ENCODE peak calls at places on chromosomes 3 and 15, in six cellular contexts. C, O, Z, H, Q and A are unnamed samples.

GRCh38 chr15:93895976-93896770 is 335.2 kb upstream of the MCTP2 start:
- DNase-seq in Z (no peak), Q (no peak), C (no peak), H (no peak), O (no peak), A (no peak)

GRCh38 chr3:156728267-156728985 is 54.0 kb downstream of the TIPARP start:
- DNase-seq in H (no peak), Z (peak), C (no peak), Q (no peak), O (no peak), A (no peak)

GRCh38 chr3:99376926-99377325 is 261.5 kb upstream of the COL8A1 start:
- DNase-seq in O (no peak), Z (no peak), Q (no peak), H (no peak), C (no peak), A (no peak)

GRCh38 chr3:120637836-120638559 is 41.9 kb downstream of the NDUFB4 start:
- DNase-seq in Q (no peak), Z (no peak), H (no peak), C (no peak), O (no peak), A (no peak)

GRCh38 chr3:81425198-81425868 is 336.1 kb downstream of the GBE1 start:
- DNase-seq in Z (no peak), Q (peak), O (no peak), H (peak), C (no peak), A (no peak)

GRCh38 chr3:152021951-152022461 is 148.6 kb downstream of the SUCNR1 start:
- DNase-seq in C (peak), Z (no peak), Q (peak), O (peak), H (no peak), A (no peak)

GRCh38 chr15:77864211-77865105 is 213.1 kb downstream of the TBC1D2B start:
- DNase-seq in H (no peak), O (no peak), C (no peak), Z (no peak), Q (no peak), A (no peak)

GRCh38 chr3:59502806-59503205 is 453.0 kb upstream of the CFAP20DC start:
- DNase-seq in C (no peak), Q (no peak), H (no peak), O (no peak), Z (no peak), A (no peak)

GRCh38 chr3:144482876-144483275 is 511.3 kb downstream of the DIPK2A start:
- DNase-seq in C (no peak), Z (no peak), Q (no peak), O (no peak), H (no peak), A (no peak)

GRCh38 chr15:85858586-85859375 is 64.1 kb upstream of the KLHL25 start:
- DNase-seq in O (peak), H (peak), Z (peak), C (peak), Q (peak), A (peak)

GRCh38 chr3:134082582-134082981 is 52.9 kb upstream of the SLCO2A1 start:
- DNase-seq in O (no peak), H (no peak), C (no peak), Z (no peak), Q (no peak), A (no peak)

GRCh38 chr3:127173516-127174166 is 19.3 kb upstream of the PRR23E start:
- DNase-seq in O (no peak), H (no peak), Q (no peak), Z (no peak), C (no peak), A (no peak)

GRCh38 chr3:13367728-13368127 is 52.4 kb downstream of the NUP210 start:
- DNase-seq in C (no peak), O (no peak), Q (no peak), H (no peak), Z (no peak), A (no peak)

GRCh38 chr15:42796955-42797779 is 60.2 kb upstream of the CDAN1 start:
- DNase-seq in Q (peak), C (no peak), O (no peak), Z (no peak), H (no peak), A (no peak)

GRCh38 chr15:66094331-66094730 is 159.2 kb downstream of the MEGF11 start:
- DNase-seq in H (no peak), O (no peak), C (no peak), Z (no peak), Q (no peak), A (no peak)

GRCh38 chr3:32421991-32422859 is 30.6 kb downstream of the CMTM7 start:
- DNase-seq in C (peak), H (no peak), O (no peak), Q (peak), Z (no peak), A (no peak)

GRCh38 chr15:96338772-96339661 is 8.5 kb downstream of the NR2F2 start:
- DNase-seq in O (no peak), Z (peak), C (no peak), H (no peak), Q (peak), A (no peak)

GRCh38 chr3:163132111-163132510 is 1635.5 kb downstream of the OTOL1 start:
- DNase-seq in Q (no peak), C (no peak), H (no peak), Z (no peak), O (no peak), A (no peak)

GRCh38 chr15:33309602-33310276 is 1.0 kb upstream of the RYR3 start:
- DNase-seq in H (no peak), O (peak), C (no peak), Z (no peak), Q (no peak), A (peak)

GRCh38 chr15:55859681-55860080 is 116.7 kb upstream of the PRTG start:
- DNase-seq in Q (no peak), O (no peak), H (no peak), Z (no peak), C (no peak), A (no peak)

GRCh38 chr15:68408971-68409370 is 23.0 kb downstream of the ITGA11 start:
- DNase-seq in Q (no peak), Z (no peak), H (no peak), C (no peak), O (no peak), A (no peak)

GRCh38 chr3:176734146-176734545 is 463.1 kb downstream of the TBL1XR1 start:
- DNase-seq in O (peak), Z (no peak), Q (no peak), C (no peak), H (peak), A (peak)

GRCh38 chr15:51721199-51721960 is 16.1 kb downstream of the LYSMD2 start:
- DNase-seq in Q (peak), C (no peak), Z (no peak), O (no peak), H (no peak), A (no peak)

GRCh38 chr3:29100292-29100691 is 180.6 kb upstream of the RBMS3 start:
- DNase-seq in Z (no peak), Q (no peak), O (no peak), C (no peak), H (no peak), A (no peak)

GRCh38 chr3:101266566-101266965 is 53.8 kb downstream of the IMPG2 start:
- DNase-seq in O (no peak), H (no peak), C (no peak), Z (no peak), Q (no peak), A (no peak)
- TF ChIP-seq JUN in O (no peak), H (no peak), C (no peak), Z (no peak), Q (no peak), A (no peak)

DNA sequence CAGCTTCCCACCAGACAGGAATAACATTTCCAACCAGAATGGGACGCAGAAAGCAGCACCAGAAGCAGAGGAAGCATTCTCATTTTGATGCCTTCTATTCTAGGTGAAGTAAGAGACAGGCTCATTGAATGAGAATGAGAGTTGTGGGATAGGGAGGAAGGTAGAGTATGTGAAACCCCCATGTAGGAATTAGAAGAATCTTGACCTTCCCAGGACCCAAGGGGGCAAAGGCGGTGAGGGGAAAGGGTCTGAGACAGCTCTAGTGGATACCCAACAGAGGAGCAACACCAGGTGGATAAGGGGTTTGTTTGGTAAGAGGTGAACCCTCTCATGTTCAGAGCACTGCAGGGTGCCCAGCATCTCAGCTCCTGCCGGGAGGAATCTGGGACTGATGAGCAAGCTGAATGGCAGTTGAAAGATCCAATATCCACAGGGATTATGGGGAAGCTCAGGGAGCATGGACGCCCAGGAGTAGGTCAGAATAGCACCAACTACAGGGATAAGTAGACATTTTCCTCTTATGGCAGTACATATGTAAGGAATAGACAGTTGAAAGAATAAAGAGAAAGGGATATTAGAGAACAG is 77.0 kb downstream of the PLCL2 start:
- DNase-seq in H (peak), C (no peak), O (no peak), Q (no peak), Z (no peak), A (peak)
- TF ChIP-seq JUN in H (no peak), C (no peak), O (no peak), Q (no peak), Z (no peak), A (no peak)

GRCh38 chr15:65038838-65039237 is 6.3 kb upstream of the SLC51B start:
- DNase-seq in O (no peak), H (no peak), Z (no peak), C (no peak), Q (no peak), A (no peak)
- TF ChIP-seq JUN in O (no peak), H (no peak), Z (no peak), C (no peak), Q (no peak), A (no peak)

GRCh38 chr3:89179355-89179997 is 72.1 kb downstream of the EPHA3 start:
- DNase-seq in Q (no peak), O (no peak), H (no peak), C (no peak), Z (no peak), A (no peak)
- TF ChIP-seq JUN in Q (no peak), O (no peak), H (no peak), C (no peak), Z (no peak), A (no peak)

GRCh38 chr15:29671308-29671981 is 150.8 kb downstream of the TJP1 start:
- DNase-seq in C (peak), O (no peak), Q (no peak), H (no peak), Z (no peak), A (no peak)
- TF ChIP-seq JUN in C (peak), O (no peak), Q (no peak), H (no peak), Z (no peak), A (no peak)

DNA sequence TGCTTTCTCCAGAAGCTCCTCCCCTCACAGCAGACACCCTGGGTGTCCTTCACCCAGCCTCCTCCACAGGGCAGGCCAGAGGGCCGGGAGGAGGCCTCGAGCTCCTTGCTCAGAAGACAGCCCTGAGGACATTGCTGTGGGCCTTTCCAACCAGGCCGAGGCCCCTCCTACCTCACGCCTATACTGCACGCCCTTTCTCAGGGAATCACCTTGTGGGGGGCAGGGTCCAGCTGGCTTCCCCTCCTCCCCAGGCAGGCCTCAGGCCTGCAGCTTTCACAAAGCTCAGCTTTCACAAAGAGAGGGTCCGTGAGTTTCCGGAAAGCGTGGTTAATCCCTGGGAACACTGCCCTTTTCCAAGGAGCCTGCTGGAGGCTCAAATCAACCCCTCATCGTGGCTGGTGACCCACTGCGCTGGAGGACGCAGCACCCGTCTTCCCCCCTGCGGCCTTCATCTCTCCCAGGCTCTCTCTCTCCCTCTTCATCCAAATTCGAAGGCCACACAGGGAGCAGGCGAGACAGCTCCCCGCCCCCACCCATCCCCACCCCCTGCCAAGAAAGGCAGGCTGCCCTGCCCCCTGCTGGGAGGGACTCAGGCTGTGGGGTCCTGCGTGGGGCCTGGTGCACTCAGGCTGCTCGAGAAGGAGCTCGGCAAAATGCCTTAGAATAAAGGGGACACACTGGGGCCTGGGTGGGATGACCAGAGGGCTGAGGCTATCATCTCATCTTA is 79.4 kb downstream of the OCA2 start:
- DNase-seq in C (no peak), H (no peak), Z (no peak), Q (no peak), O (peak), A (no peak)
- TF ChIP-seq JUN in C (no peak), H (no peak), Z (no peak), Q (no peak), O (no peak), A (no peak)

GRCh38 chr3:10889206-10889960 is 73.4 kb downstream of the SLC6A11 start:
- DNase-seq in H (no peak), O (no peak), Q (no peak), C (no peak), Z (no peak), A (no peak)

GRCh38 chr3:10887015-10887414 is 71.0 kb downstream of the SLC6A11 start:
- DNase-seq in C (no peak), Z (no peak), H (no peak), O (no peak), Q (no peak), A (no peak)

GRCh38 chr3:10882851-10883250 is 66.8 kb downstream of the SLC6A11 start:
- DNase-seq in O (no peak), Z (no peak), Q (no peak), H (no peak), C (no peak), A (no peak)

GRCh38 chr3:10888523-10889081 is 72.6 kb downstream of the SLC6A11 start:
- DNase-seq in Z (no peak), C (no peak), Q (no peak), H (no peak), O (no peak), A (no peak)

DNA sequence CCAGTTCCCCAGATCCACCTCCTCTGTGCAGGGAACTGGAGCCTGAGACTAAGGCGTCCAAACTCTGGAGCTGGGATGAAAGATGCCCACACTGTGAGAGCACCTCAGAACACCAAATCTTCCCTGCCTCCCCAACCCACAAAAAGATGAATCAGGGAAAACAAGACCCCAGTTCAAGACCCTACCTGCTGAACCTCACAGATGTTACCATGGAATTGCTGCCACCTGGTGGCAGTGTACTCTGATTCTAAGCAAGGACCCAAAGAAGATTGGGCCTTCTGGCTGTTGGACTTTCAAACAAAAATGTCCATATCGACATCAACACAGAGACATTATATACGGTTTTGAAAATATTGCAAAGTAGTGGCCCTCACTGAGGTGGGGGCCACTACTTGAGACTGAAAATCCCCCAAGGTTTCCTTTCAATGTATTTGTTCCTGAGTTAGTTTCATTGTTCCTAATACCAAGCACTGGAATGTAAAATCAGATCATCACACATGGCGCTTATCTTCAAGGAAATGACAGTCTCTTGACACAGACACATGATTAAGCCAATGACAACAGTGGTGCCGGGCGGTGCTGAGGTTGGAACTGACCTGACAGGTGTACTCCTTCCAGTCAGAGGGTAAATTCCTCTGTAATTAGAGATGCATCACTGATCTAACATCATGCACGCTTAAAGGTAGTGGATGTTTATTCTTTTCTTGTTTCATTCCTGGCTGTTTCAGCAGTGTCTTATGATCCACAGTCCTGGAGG is 67.6 kb downstream of the SLC6A11 start:
- DNase-seq in H (no peak), Q (peak), C (peak), Z (peak), O (peak), A (peak)
- TF ChIP-seq JUN in H (no peak), Q (no peak), C (no peak), Z (no peak), O (no peak), A (no peak)

DNA sequence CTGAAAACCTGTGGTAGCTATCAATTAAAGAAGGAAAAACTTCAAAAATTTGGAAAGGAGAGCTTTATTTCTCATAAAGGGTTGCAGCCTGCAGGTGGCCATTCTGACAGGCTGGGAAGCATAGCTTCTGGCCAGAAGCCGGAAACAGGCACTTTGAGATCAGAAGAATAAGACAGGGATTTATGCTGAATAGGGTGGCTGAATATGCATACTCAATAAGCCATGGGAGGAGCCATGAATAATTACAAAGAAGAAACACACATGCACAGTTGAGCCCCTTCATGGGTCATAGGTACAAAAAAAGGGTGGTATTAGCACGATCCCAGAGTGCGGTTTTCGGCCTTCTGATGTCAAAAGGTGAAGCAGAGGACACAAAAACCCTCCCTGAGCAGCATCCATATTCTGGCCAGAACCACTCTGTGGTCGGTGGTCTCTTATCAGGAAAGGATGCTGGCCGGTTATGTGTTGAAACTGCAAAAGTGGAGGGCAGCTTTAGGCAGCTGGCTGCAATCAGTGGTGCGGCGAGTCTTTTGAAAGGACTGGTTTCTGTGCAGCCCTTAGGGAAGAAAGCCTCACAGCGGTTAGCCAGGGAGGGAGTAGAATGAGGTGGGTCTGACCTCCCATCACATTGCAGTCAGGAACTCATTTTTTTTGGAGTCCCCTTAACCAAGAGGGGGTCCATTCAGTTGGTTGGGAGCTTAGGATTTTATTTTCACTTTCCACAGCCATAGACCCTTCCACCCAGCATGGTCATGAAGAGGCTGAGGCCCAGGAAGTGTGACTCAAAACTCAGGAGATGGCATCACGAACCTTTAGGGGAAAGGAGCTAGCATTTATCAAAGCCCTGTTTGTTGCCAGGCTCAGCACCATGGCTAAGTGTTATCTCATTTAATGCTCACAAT is 34.7 kb upstream of the CCDC174 start:
- DNase-seq in C (no peak), Q (no peak), O (no peak), H (no peak), Z (no peak), A (no peak)
- TF ChIP-seq JUN in C (no peak), Q (no peak), O (no peak), H (no peak), Z (no peak), A (no peak)

DNA sequence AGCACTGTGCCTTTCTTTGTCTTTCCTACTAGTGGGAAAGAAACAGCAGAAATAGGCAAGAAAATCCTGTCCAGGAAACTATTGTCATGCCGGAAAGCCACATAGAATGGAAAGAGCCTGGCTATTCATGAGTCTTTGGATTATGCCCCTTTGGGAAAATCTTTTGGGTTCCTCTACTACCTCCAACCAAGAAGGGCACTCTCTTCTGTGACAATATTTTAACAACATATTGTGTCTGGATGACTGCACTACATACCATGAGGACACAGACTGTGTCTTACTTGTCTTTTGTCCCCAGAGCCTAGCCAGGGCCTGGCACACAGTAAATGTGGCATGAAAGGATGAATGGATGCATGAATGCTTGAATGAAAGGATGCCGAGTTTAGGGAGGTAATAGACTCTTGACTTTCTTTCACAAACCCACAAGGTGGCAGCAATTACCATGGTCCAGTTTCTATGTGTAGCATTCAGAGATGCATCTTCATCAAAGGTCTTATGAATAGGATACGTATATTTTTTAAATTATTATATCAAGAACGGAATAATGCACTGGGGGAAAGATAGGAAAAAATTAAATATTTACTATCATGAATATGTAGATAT is 30.3 kb downstream of the ARL14 start:
- DNase-seq in H (no peak), O (peak), Q (peak), Z (peak), C (peak), A (no peak)
- TF ChIP-seq JUN in H (no peak), O (no peak), Q (no peak), Z (no peak), C (no peak), A (no peak)